ENCODE peak calls at places on chromosome 13, in six cellular contexts. One of them, this sample, is unnamed.
A peak's percentile ranks its signal among the peaks of the same experiment; 100 is the strongest.

GRCh38 chr13:32902898-32903297 is 113.3 kb upstream of the KL start:
- DNase-seq in GM23248: peak; percentile 83
- DNase-seq in OCI-LY7: no peak
- DNase-seq in MM.1S: no peak
- DNase-seq in SK-N-SH: no peak
- DNase-seq in PC-3: no peak
- DNase-seq in this sample: peak; percentile 18

GRCh38 chr13:20331949-20332348 is 99.8 kb upstream of the GJB6 start:
- DNase-seq in GM23248: no peak
- DNase-seq in OCI-LY7: no peak
- DNase-seq in MM.1S: no peak
- DNase-seq in SK-N-SH: no peak
- DNase-seq in PC-3: no peak
- DNase-seq in this sample: no peak

GRCh38 chr13:61128850-61129645 is 286.6 kb downstream of the PCDH20 start:
- DNase-seq in GM23248: no peak
- DNase-seq in OCI-LY7: no peak
- DNase-seq in MM.1S: no peak
- DNase-seq in SK-N-SH: no peak
- DNase-seq in PC-3: peak; percentile 73
- DNase-seq in this sample: no peak

GRCh38 chr13:46179576-46180368 is 2.2 kb downstream of the LCP1 start:
- DNase-seq in GM23248: no peak
- DNase-seq in OCI-LY7: peak; percentile 72
- DNase-seq in MM.1S: no peak
- DNase-seq in SK-N-SH: no peak
- DNase-seq in PC-3: no peak
- DNase-seq in this sample: no peak

GRCh38 chr13:25977216-25977615 is 74.6 kb downstream of the SHISA2 start:
- DNase-seq in GM23248: no peak
- DNase-seq in OCI-LY7: no peak
- DNase-seq in MM.1S: no peak
- DNase-seq in SK-N-SH: no peak
- DNase-seq in PC-3: no peak
- DNase-seq in this sample: peak; percentile 82

GRCh38 chr13:44393391-44393790 is 19.8 kb downstream of the SERP2 start:
- DNase-seq in GM23248: no peak
- DNase-seq in OCI-LY7: no peak
- DNase-seq in MM.1S: no peak
- DNase-seq in SK-N-SH: no peak
- DNase-seq in PC-3: no peak
- DNase-seq in this sample: no peak

GRCh38 chr13:63625869-63626268 is 2210.2 kb upstream of the PCDH20 start:
- DNase-seq in GM23248: no peak
- DNase-seq in OCI-LY7: no peak
- DNase-seq in MM.1S: no peak
- DNase-seq in SK-N-SH: no peak
- DNase-seq in PC-3: peak; percentile 21
- DNase-seq in this sample: no peak

GRCh38 chr13:76014618-76015315 is 378.6 kb downstream of the LMO7 start:
- DNase-seq in GM23248: peak; percentile 57
- DNase-seq in OCI-LY7: no peak
- DNase-seq in MM.1S: no peak
- DNase-seq in SK-N-SH: no peak
- DNase-seq in PC-3: peak; percentile 30
- DNase-seq in this sample: no peak

GRCh38 chr13:65461590-65461989 is 1768.5 kb downstream of the PCDH9 start:
- DNase-seq in GM23248: no peak
- DNase-seq in OCI-LY7: no peak
- DNase-seq in MM.1S: no peak
- DNase-seq in SK-N-SH: no peak
- DNase-seq in PC-3: no peak
- DNase-seq in this sample: no peak

GRCh38 chr13:113345486-113345885 is 18.4 kb downstream of the GRTP1 start:
- DNase-seq in GM23248: no peak
- DNase-seq in OCI-LY7: no peak
- DNase-seq in MM.1S: no peak
- DNase-seq in SK-N-SH: no peak
- DNase-seq in PC-3: no peak
- DNase-seq in this sample: no peak

GRCh38 chr13:75764251-75764650 is 128.1 kb downstream of the LMO7 start:
- DNase-seq in GM23248: no peak
- DNase-seq in OCI-LY7: no peak
- DNase-seq in MM.1S: no peak
- DNase-seq in SK-N-SH: no peak
- DNase-seq in PC-3: no peak
- DNase-seq in this sample: no peak

GRCh38 chr13:36822786-36823185 is 3.8 kb downstream of the RFXAP start:
- DNase-seq in GM23248: peak; percentile 45
- DNase-seq in OCI-LY7: no peak
- DNase-seq in MM.1S: no peak
- DNase-seq in SK-N-SH: no peak
- DNase-seq in PC-3: no peak
- DNase-seq in this sample: no peak

GRCh38 chr13:24108615-24108965 is 51.9 kb upstream of the SPATA13 start:
- DNase-seq in GM23248: no peak
- DNase-seq in OCI-LY7: no peak
- DNase-seq in MM.1S: no peak
- DNase-seq in SK-N-SH: no peak
- DNase-seq in PC-3: no peak
- DNase-seq in this sample: no peak

GRCh38 chr13:40644838-40645620 is 21.4 kb downstream of the FOXO1 start:
- DNase-seq in GM23248: peak; percentile 36
- DNase-seq in OCI-LY7: peak; percentile 56
- DNase-seq in MM.1S: peak; percentile 15
- DNase-seq in SK-N-SH: no peak
- DNase-seq in PC-3: no peak
- DNase-seq in this sample: peak; percentile 29

GRCh38 chr13:112709825-112710783 is 20.3 kb downstream of the ATP11A start:
- DNase-seq in GM23248: no peak
- DNase-seq in OCI-LY7: no peak
- DNase-seq in MM.1S: no peak
- DNase-seq in SK-N-SH: no peak
- DNase-seq in PC-3: no peak
- DNase-seq in this sample: no peak

DNA sequence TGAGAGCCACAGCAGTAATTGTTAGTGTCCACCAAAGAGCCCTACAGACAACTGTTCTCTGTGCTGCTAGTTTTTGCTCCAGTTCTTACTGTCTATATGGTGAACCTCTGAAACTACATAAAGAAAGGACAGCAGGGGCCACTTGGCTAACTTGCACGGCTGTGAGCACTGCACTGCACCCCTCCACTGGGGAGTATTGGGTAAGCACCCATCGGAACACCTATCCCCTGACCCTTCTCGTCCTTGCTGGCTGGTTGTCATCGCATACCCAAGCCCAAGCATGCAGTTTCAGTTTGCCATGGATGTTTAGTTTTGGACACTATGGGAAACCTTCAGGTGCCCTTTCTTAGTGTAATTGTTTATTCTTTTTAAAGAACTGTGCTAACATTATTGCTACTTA is 73.2 kb upstream of the GPR183 start:
- DNase-seq in GM23248: no peak
- DNase-seq in OCI-LY7: no peak
- DNase-seq in MM.1S: no peak
- DNase-seq in SK-N-SH: no peak
- DNase-seq in PC-3: no peak
- DNase-seq in this sample: no peak
- TF ChIP-seq EZH2phosphoT487 in GM23248: no peak
- TF ChIP-seq EZH2phosphoT487 in OCI-LY7: no peak
- TF ChIP-seq EZH2phosphoT487 in MM.1S: no peak
- TF ChIP-seq EZH2phosphoT487 in SK-N-SH: no peak
- TF ChIP-seq EZH2phosphoT487 in PC-3: no peak
- TF ChIP-seq EZH2phosphoT487 in this sample: no peak

GRCh38 chr13:104810242-104810641 is 1725.2 kb downstream of the EFNB2 start:
- DNase-seq in GM23248: no peak
- DNase-seq in OCI-LY7: peak; percentile 33
- DNase-seq in MM.1S: no peak
- DNase-seq in SK-N-SH: no peak
- DNase-seq in PC-3: no peak
- DNase-seq in this sample: no peak

GRCh38 chr13:104805346-104805745 is 1730.1 kb downstream of the EFNB2 start:
- DNase-seq in GM23248: no peak
- DNase-seq in OCI-LY7: no peak
- DNase-seq in MM.1S: no peak
- DNase-seq in SK-N-SH: no peak
- DNase-seq in PC-3: no peak
- DNase-seq in this sample: no peak

GRCh38 chr13:104809483-104809882 is 1726.0 kb downstream of the EFNB2 start:
- DNase-seq in GM23248: no peak
- DNase-seq in OCI-LY7: no peak
- DNase-seq in MM.1S: no peak
- DNase-seq in SK-N-SH: no peak
- DNase-seq in PC-3: no peak
- DNase-seq in this sample: no peak
- H3K9me3 ChIP-seq in GM23248: no peaks in the 10 kb centered on the region
- H3K9me3 ChIP-seq in OCI-LY7: no peaks in the 10 kb centered on the region
- H3K9me3 ChIP-seq in MM.1S: no peaks in the 10 kb centered on the region
- H3K9me3 ChIP-seq in SK-N-SH: no peaks in the 10 kb centered on the region
- H3K9me3 ChIP-seq in PC-3: no peaks in the 10 kb centered on the region
- H3K9me3 ChIP-seq in this sample: no peaks in the 10 kb centered on the region

GRCh38 chr13:66689037-66689619 is 541.0 kb downstream of the PCDH9 start:
- DNase-seq in GM23248: no peak
- DNase-seq in OCI-LY7: peak; percentile 67
- DNase-seq in MM.1S: no peak
- DNase-seq in SK-N-SH: peak; percentile 19
- DNase-seq in PC-3: no peak
- DNase-seq in this sample: peak; percentile 19
- H2AFZ ChIP-seq in GM23248: no peak overlapping the region
- H2AFZ ChIP-seq in OCI-LY7: peak overlapping the region; percentile 71
- H2AFZ ChIP-seq in MM.1S: no peak overlapping the region
- H2AFZ ChIP-seq in SK-N-SH: no peak overlapping the region
- H2AFZ ChIP-seq in PC-3: no peak overlapping the region
- H2AFZ ChIP-seq in this sample: no peak overlapping the region

DNA sequence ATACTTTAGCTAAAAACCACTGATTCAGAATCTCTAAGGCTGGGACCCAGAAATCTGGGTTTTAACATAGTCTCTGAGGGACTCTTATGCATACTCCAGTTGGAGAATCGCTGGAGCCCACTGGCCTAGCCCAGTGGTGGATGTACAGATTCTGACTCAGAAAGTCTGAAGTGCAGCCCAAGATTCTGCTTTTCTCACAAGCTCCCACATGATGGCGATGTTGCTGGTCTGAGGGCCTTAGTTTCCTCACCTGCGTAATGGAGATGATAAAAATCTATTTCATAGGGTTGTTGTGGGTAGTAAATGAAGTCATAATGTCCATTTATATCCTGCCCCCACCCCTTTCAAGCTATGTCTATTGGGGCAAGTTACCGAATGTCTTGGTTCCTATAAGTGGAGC is 7.7 kb upstream of the CDADC1 start:
- DNase-seq in GM23248: peak; percentile 76
- DNase-seq in OCI-LY7: peak; percentile 61
- DNase-seq in MM.1S: peak; percentile 16
- DNase-seq in SK-N-SH: no peak
- DNase-seq in PC-3: peak; percentile 52
- DNase-seq in this sample: peak; percentile 39
- TF ChIP-seq EZH2phosphoT487 in GM23248: no peak
- TF ChIP-seq EZH2phosphoT487 in OCI-LY7: no peak
- TF ChIP-seq EZH2phosphoT487 in MM.1S: no peak
- TF ChIP-seq EZH2phosphoT487 in SK-N-SH: no peak
- TF ChIP-seq EZH2phosphoT487 in PC-3: no peak
- TF ChIP-seq EZH2phosphoT487 in this sample: no peak

GRCh38 chr13:107203146-107203847 is 635.4 kb upstream of the ARGLU1 start:
- DNase-seq in GM23248: peak; percentile 23
- DNase-seq in OCI-LY7: peak; percentile 1
- DNase-seq in MM.1S: no peak
- DNase-seq in SK-N-SH: peak; percentile 38
- DNase-seq in PC-3: peak; percentile 34
- DNase-seq in this sample: peak; percentile 73
- H3K9me3 ChIP-seq in GM23248: no peaks in the 10 kb centered on the region
- H3K9me3 ChIP-seq in OCI-LY7: no peaks in the 10 kb centered on the region
- H3K9me3 ChIP-seq in MM.1S: no peaks in the 10 kb centered on the region
- H3K9me3 ChIP-seq in SK-N-SH: no peaks in the 10 kb centered on the region
- H3K9me3 ChIP-seq in PC-3: no peaks in the 10 kb centered on the region
- H3K9me3 ChIP-seq in this sample: no peaks in the 10 kb centered on the region

GRCh38 chr13:110168999-110169933 is 137.7 kb downstream of the COL4A1 start:
- DNase-seq in GM23248: no peak
- DNase-seq in OCI-LY7: no peak
- DNase-seq in MM.1S: no peak
- DNase-seq in SK-N-SH: no peak
- DNase-seq in PC-3: no peak
- DNase-seq in this sample: no peak
- H2AFZ ChIP-seq in GM23248: no peak overlapping the region
- H2AFZ ChIP-seq in OCI-LY7: no peak overlapping the region
- H2AFZ ChIP-seq in MM.1S: no peak overlapping the region
- H2AFZ ChIP-seq in SK-N-SH: no peak overlapping the region
- H2AFZ ChIP-seq in PC-3: no peak overlapping the region
- H2AFZ ChIP-seq in this sample: no peak overlapping the region

This sample was measured in neural progenitor cell.